ENCODE peak calls at places on chromosomes 5 and 9, in four cellular contexts. I is mucosa of descending colon, O is psoas muscle, T is WTC11. N is an unnamed sample.

GRCh38 chr5:31435730-31436129 is 96.2 kb downstream of the DROSHA start:
- DNase-seq in I (no peak), O (no peak), T (no peak), N (no peak)

GRCh38 chr9:33447404-33448158 is at the start of gene AQP3:
- DNase-seq in I (peak; percentile 75), O (peak; percentile 81), T (peak; percentile 86), N (peak; percentile 65)

GRCh38 chr5:167447466-167447865 is 844.0 kb upstream of the WWC1 start:
- DNase-seq in I (no peak), O (no peak), T (no peak), N (no peak)

GRCh38 chr9:87323933-87324332 is 173.7 kb upstream of the DAPK1 start:
- DNase-seq in I (no peak), O (no peak), T (no peak), N (no peak)

GRCh38 chr9:27537027-27537435 is 7.4 kb upstream of the MOB3B start:
- DNase-seq in I (no peak), O (peak; percentile 64), T (no peak), N (no peak)

GRCh38 chr5:113989278-113989912 is 372.5 kb upstream of the KCNN2 start:
- DNase-seq in I (no peak), O (no peak), T (no peak), N (no peak)

GRCh38 chr5:109326864-109327263 is 82.9 kb downstream of the PJA2 start:
- DNase-seq in I (no peak), O (no peak), T (no peak), N (no peak)

GRCh38 chr5:1481266-1481998 is 36.2 kb upstream of the SLC6A3 start:
- DNase-seq in I (no peak), O (no peak), T (no peak), N (no peak)

GRCh38 chr9:84538879-84539278 is 130.7 kb upstream of the NTRK2 start:
- DNase-seq in I (no peak), O (no peak), T (no peak), N (no peak)

GRCh38 chr5:14428302-14429081 is 153.1 kb upstream of the OTULINL start:
- DNase-seq in I (no peak), O (no peak), T (no peak), N (no peak)

GRCh38 chr9:136588663-136589464 is 43.0 kb upstream of the NOTCH1 start:
- DNase-seq in I (no peak), O (peak; percentile 48), T (no peak), N (peak; percentile 53)

GRCh38 chr5:109200221-109200620 is 209.6 kb downstream of the PJA2 start:
- DNase-seq in I (no peak), O (no peak), T (no peak), N (no peak)

GRCh38 chr5:124162782-124163532 is 583.5 kb downstream of the ZNF608 start:
- DNase-seq in I (peak; percentile 59), O (no peak), T (no peak), N (no peak)

GRCh38 chr9:92426501-92426900 is 2.2 kb upstream of the OMD start:
- DNase-seq in I (no peak), O (no peak), T (no peak), N (no peak)

GRCh38 chr9:132125944-132126720 is 35.7 kb upstream of the NTNG2 start:
- DNase-seq in I (no peak), O (no peak), T (no peak), N (peak; percentile 47)

GRCh38 chr9:131635285-131635684 is 90.0 kb downstream of the PRRT1B start:
- DNase-seq in I (peak; percentile 92), O (peak; percentile 84), T (no peak), N (peak; percentile 67)

GRCh38 chr5:57494104-57495098 is 11.8 kb upstream of the ACTBL2 start:
- DNase-seq in I (peak; percentile 43), O (no peak), T (no peak), N (no peak)

GRCh38 chr9:35696520-35697215 is 6.9 kb upstream of the TPM2 start:
- DNase-seq in I (peak; percentile 80), O (peak; percentile 74), T (peak; percentile 81), N (peak; percentile 83)

GRCh38 chr5:16827755-16828154 is 108.3 kb downstream of the MYO10 start:
- DNase-seq in I (no peak), O (no peak), T (no peak), N (no peak)

GRCh38 chr9:85142461-85143401 is 473.2 kb downstream of the NTRK2 start:
- DNase-seq in I (no peak), O (peak; percentile 78), T (no peak), N (peak; percentile 35)

GRCh38 chr9:80648336-80648735 is 1041.0 kb downstream of the TLE1 start:
- DNase-seq in I (no peak), O (no peak), T (no peak), N (no peak)

GRCh38 chr5:126692971-126693370 is 84.0 kb upstream of the LMNB1 start:
- DNase-seq in I (no peak), O (no peak), T (no peak), N (no peak)

GRCh38 chr9:134028076-134028475 is 2.8 kb downstream of the BRD3OS start:
- DNase-seq in I (no peak), O (no peak), T (no peak), N (no peak)

GRCh38 chr5:27406020-27406419 is 367.6 kb upstream of the CDH9 start:
- DNase-seq in I (no peak), O (no peak), T (no peak), N (no peak)

GRCh38 chr9:36149197-36149596 is 12.7 kb downstream of the GLIPR2 start:
- DNase-seq in I (no peak), O (no peak), T (no peak), N (no peak)

GRCh38 chr5:21806943-21807342 is 1046.2 kb downstream of the CDH12 start:
- DNase-seq in I (no peak), O (no peak), T (no peak), N (no peak)

GRCh38 chr9:73001860-73002259 is 49.0 kb upstream of the ALDH1A1 start:
- DNase-seq in I (no peak), O (no peak), T (no peak), N (no peak)

GRCh38 chr5:23084815-23085214 is 231.7 kb upstream of the CDH12 start:
- DNase-seq in I (no peak), O (no peak), T (no peak), N (no peak)

GRCh38 chr9:970310-971002 is 6.0 kb upstream of the DMRT3 start:
- DNase-seq in I (no peak), O (no peak), T (peak; percentile 68), N (no peak)

GRCh38 chr5:92795633-92796032 is 785.4 kb downstream of the NR2F1-AS1 start:
- DNase-seq in I (no peak), O (no peak), T (peak; percentile 31), N (no peak)

GRCh38 chr5:120682851-120683250 is 218.8 kb downstream of the PRR16 start:
- DNase-seq in I (no peak), O (no peak), T (no peak), N (no peak)

GRCh38 chr5:175288048-175288621 is 155.8 kb downstream of the DRD1 start:
- DNase-seq in I (no peak), O (no peak), T (no peak), N (no peak)

GRCh38 chr9:110109331-110110110 is 98.4 kb downstream of the C9orf152 start:
- DNase-seq in I (no peak), O (no peak), T (no peak), N (no peak)

GRCh38 chr5:105134328-105134727 is 1571.7 kb upstream of the NUDT12 start:
- DNase-seq in I (no peak), O (no peak), T (no peak), N (no peak)

GRCh38 chr5:57175586-57175985 is 1.7 kb downstream of the GPBP1 start:
- DNase-seq in I (peak; percentile 52), O (no peak), T (no peak), N (peak; percentile 54)

GRCh38 chr9:101092922-101093321 is 64.4 kb downstream of the PLPPR1 start:
- DNase-seq in I (no peak), O (no peak), T (no peak), N (no peak)

GRCh38 chr5:179526978-179527377 is 23.4 kb upstream of the RUFY1 start:
- DNase-seq in I (no peak), O (no peak), T (no peak), N (no peak)

GRCh38 chr5:149771216-149771973 is 41.3 kb downstream of the PPARGC1B start:
- DNase-seq in I (no peak), O (no peak), T (no peak), N (no peak)

GRCh38 chr5:41856644-41857491 is 13.4 kb downstream of the OXCT1 start:
- DNase-seq in I (peak; percentile 79), O (no peak), T (peak; percentile 30), N (peak; percentile 36)
- TF ChIP-seq CTCF in I (peak; percentile 62), O (peak; percentile 85), T (peak; percentile 40), N (peak; percentile 76)

GRCh38 chr5:81235287-81236072 is 2.4 kb downstream of the CKMT2 start:
- DNase-seq in I (no peak), O (peak; percentile 72), T (no peak), N (no peak)
- TF ChIP-seq CTCF in I (no peak), O (no peak), T (no peak), N (no peak)

GRCh38 chr5:38208782-38209378 is 49.5 kb upstream of the EGFLAM start:
- DNase-seq in I (peak; percentile 9), O (no peak), T (peak; percentile 31), N (peak; percentile 28)
- TF ChIP-seq CTCF in I (no peak), O (peak; percentile 44), T (no peak), N (peak; percentile 36)

GRCh38 chr5:121949885-121950284 is 11.9 kb upstream of the SRFBP1 start:
- DNase-seq in I (peak; percentile 61), O (no peak), T (peak; percentile 32), N (peak; percentile 44)
- TF ChIP-seq CTCF in I (no peak), O (peak; percentile 58), T (peak; percentile 17), N (peak; percentile 71)

DNA sequence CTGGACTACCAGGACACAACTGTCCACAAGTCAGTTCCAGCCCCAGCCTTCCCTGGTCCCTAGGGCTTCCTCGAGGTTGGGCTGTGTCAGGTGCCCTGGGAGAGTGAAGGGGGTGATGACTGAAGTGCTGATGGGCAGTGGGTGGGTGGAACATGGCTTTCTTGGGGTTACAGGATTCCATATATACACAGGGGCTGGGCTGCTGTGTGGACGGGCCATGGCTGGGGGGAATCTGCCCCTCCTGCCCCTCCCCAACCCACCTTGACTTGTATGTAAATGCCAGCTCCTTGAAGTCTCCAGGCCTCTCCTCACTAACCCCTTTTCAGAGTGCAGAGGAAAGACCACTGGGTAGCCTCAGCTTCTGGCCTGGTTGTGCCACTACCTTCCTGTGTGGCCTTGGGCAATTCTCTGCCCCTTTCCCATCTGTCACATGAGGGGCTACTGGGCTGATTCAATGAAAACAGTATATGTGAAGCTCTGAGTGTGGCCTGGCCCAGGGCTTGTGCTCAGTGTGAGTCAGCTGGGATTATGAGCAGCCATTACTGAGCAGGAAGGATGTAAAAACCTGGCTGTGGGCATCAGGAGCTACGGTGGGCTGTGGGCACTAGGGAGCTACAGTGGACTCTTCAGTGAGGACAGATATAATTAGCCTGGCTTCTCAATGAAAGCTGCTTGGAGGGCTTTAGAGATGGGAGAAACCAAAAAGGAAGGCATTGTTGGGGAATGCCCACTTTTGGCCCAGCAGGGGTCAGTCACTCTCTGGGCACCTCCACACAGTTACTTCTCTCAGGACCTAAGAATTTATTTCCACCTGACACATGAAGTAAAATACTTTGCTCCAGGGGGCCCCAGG is 23.3 kb downstream of the PITX1 start:
- DNase-seq in I (no peak), O (no peak), T (no peak), N (no peak)
- TF ChIP-seq CTCF in I (no peak), O (peak; percentile 14), T (no peak), N (no peak)

GRCh38 chr5:123094919-123095693 is 6.1 kb downstream of the PRDM6 start:
- DNase-seq in I (no peak), O (peak; percentile 47), T (peak; percentile 69), N (peak; percentile 27)
- TF ChIP-seq CTCF in I (no peak), O (no peak), T (no peak), N (no peak)